ENCODE peak calls at places on chromosome 19, in eight cellular contexts. I, Z, S, U, Q, E, T and F are unnamed samples.

GRCh38 chr19:31597616-31598015 is 248.4 kb upstream of the TSHZ3 start:
- DNase-seq in Z (no peak), E (no peak), T (no peak), S (no peak), U (no peak), Q (no peak), I (no peak), F (no peak)

GRCh38 chr19:33490041-33490451 is 31.5 kb downstream of the PEPD start:
- DNase-seq in Q (no peak), E (no peak), U (peak; percentile 62), Z (no peak), S (no peak), T (no peak), I (no peak), F (no peak)

GRCh38 chr19:45470147-45471081 is 2.6 kb downstream of the FOSB start:
- DNase-seq in U (no peak), Z (no peak), S (no peak), Q (no peak), T (no peak), I (peak; percentile 34), E (peak; percentile 62), F (peak; percentile 12)

GRCh38 chr19:47582320-47582909 is 9.5 kb upstream of the ZNF541 start:
- DNase-seq in Q (no peak), Z (no peak), E (peak; percentile 24), S (no peak), I (no peak), U (no peak), T (no peak), F (no peak)

GRCh38 chr19:31408460-31409124 is 59.4 kb upstream of the TSHZ3 start:
- DNase-seq in S (peak; percentile 59), T (no peak), Q (no peak), Z (peak; percentile 77), U (no peak), E (peak; percentile 87), I (no peak), F (no peak)

GRCh38 chr19:45852941-45853340 is 10.0 kb downstream of the SYMPK start:
- DNase-seq in Q (no peak), T (no peak), U (peak; percentile 50), Z (no peak), E (no peak), I (no peak), S (no peak), F (no peak)

GRCh38 chr19:40614595-40615411 is 13.6 kb downstream of the LTBP4 start:
- DNase-seq in U (no peak), S (peak; percentile 92), Q (peak; percentile 92), T (peak; percentile 94), I (peak; percentile 72), Z (peak; percentile 86), E (peak; percentile 97), F (no peak)

GRCh38 chr19:12788682-12789097 is 2.6 kb upstream of the JUNB start:
- DNase-seq in I (no peak), Z (no peak), E (peak; percentile 72), U (no peak), T (peak; percentile 53), S (no peak), Q (peak; percentile 70), F (peak; percentile 45)

GRCh38 chr19:46967578-46968018 is 52.0 kb upstream of the NPAS1 start:
- DNase-seq in T (no peak), E (no peak), Z (peak; percentile 28), U (no peak), I (no peak), Q (no peak), S (no peak), F (no peak)

GRCh38 chr19:32367948-32368536 is 22.6 kb downstream of the ZNF507 start:
- DNase-seq in Z (no peak), S (no peak), I (no peak), E (no peak), T (no peak), U (no peak), Q (no peak), F (no peak)

GRCh38 chr19:54254195-54254906 is 2.7 kb downstream of the LILRB5 start:
- DNase-seq in U (no peak), E (no peak), Q (no peak), I (no peak), S (no peak), T (no peak), Z (no peak), F (no peak)

GRCh38 chr19:42280761-42281174 is 11.7 kb downstream of the CIC start:
- DNase-seq in Z (no peak), T (no peak), I (no peak), U (peak; percentile 88), S (no peak), E (peak; percentile 21), Q (peak; percentile 51), F (peak; percentile 85)

GRCh38 chr19:6209233-6209632 is 70.5 kb downstream of the MLLT1 start:
- DNase-seq in S (no peak), E (no peak), Q (no peak), Z (no peak), U (no peak), I (no peak), T (no peak), F (no peak)

GRCh38 chr19:31252476-31252875 is 96.8 kb downstream of the TSHZ3 start:
- DNase-seq in U (no peak), S (no peak), Z (no peak), T (no peak), Q (no peak), I (no peak), E (no peak), F (no peak)

GRCh38 chr19:15107056-15108010 is at the start of gene SYDE1:
- DNase-seq in T (peak; percentile 71), I (no peak), U (peak; percentile 73), Z (no peak), E (peak; percentile 80), Q (peak; percentile 89), S (peak; percentile 16), F (no peak)

GRCh38 chr19:31378404-31378803 is 29.2 kb upstream of the TSHZ3 start:
- DNase-seq in T (no peak), Z (peak; percentile 92), I (no peak), E (peak; percentile 95), U (no peak), S (peak; percentile 88), Q (no peak), F (no peak)

GRCh38 chr19:4352701-4353121 is 9.3 kb downstream of the MPND start:
- DNase-seq in U (peak; percentile 79), Q (peak; percentile 84), I (peak; percentile 31), T (peak; percentile 78), Z (no peak), E (peak; percentile 64), S (peak; percentile 63), F (no peak)

GRCh38 chr19:51098366-51099069 is 9.7 kb downstream of the CTU1 start:
- DNase-seq in U (no peak), I (peak; percentile 9), Q (peak; percentile 13), E (no peak), T (no peak), S (no peak), Z (no peak), F (no peak)

GRCh38 chr19:17996826-17997316 is 11.1 kb upstream of the ARRDC2 start:
- DNase-seq in U (peak; percentile 96), T (peak; percentile 91), S (no peak), I (peak; percentile 79), E (peak; percentile 57), Q (peak; percentile 85), Z (no peak), F (peak; percentile 72)

GRCh38 chr19:55340784-55341147 is 1.1 kb downstream of the KMT5C start:
- DNase-seq in E (no peak), I (no peak), U (no peak), S (no peak), T (peak; percentile 47), Z (no peak), Q (peak; percentile 66), F (no peak)

GRCh38 chr19:44662686-44663085 is 8.6 kb upstream of the CEACAM19 start:
- DNase-seq in T (no peak), S (no peak), U (peak; percentile 76), E (peak; percentile 82), Z (peak; percentile 49), Q (no peak), I (no peak), F (no peak)

GRCh38 chr19:48638831-48639381 is 1.7 kb upstream of the DBP start:
- DNase-seq in Q (no peak), T (peak; percentile 68), E (no peak), Z (no peak), S (no peak), U (no peak), I (no peak), F (no peak)

GRCh38 chr19:11359421-11359820 is 4.2 kb downstream of the PLPPR2 start:
- DNase-seq in S (no peak), T (no peak), E (no peak), I (no peak), U (no peak), Z (no peak), Q (no peak), F (no peak)

GRCh38 chr19:14782978-14783545 is 4.7 kb upstream of the ADGRE2 start:
- DNase-seq in I (no peak), E (no peak), Q (no peak), Z (no peak), T (no peak), S (no peak), U (no peak), F (no peak)

GRCh38 chr19:46926201-46927071 is 65.6 kb downstream of the ARHGAP35 start:
- DNase-seq in Q (no peak), I (no peak), Z (no peak), U (no peak), E (no peak), S (no peak), T (no peak), F (peak; percentile 34)

GRCh38 chr19:5775668-5776309 is 8.8 kb downstream of the PRR22 start:
- DNase-seq in T (no peak), I (no peak), E (peak; percentile 89), Q (no peak), Z (peak; percentile 42), S (no peak), U (no peak), F (no peak)

GRCh38 chr19:55253842-55254624 is 4.8 kb downstream of the PPP6R1 start:
- DNase-seq in T (no peak), U (peak; percentile 79), I (peak; percentile 32), Q (no peak), S (no peak), Z (no peak), E (no peak), F (no peak)

GRCh38 chr19:34962281-34962944 is 1.6 kb downstream of the ZNF792 start:
- DNase-seq in E (no peak), U (no peak), Q (no peak), T (no peak), S (no peak), Z (no peak), I (no peak), F (no peak)

GRCh38 chr19:46678110-46678732 is 17.2 kb upstream of the DACT3 start:
- DNase-seq in E (no peak), Z (no peak), I (peak; percentile 26), S (no peak), Q (peak; percentile 46), U (no peak), T (peak; percentile 90), F (no peak)

GRCh38 chr19:15429825-15430467 is 11.2 kb upstream of the AKAP8L start:
- DNase-seq in S (no peak), I (no peak), E (no peak), Q (no peak), T (no peak), U (peak; percentile 72), Z (no peak), F (no peak)

GRCh38 chr19:9309974-9310446 is 372 bp upstream of the ZNF699 start:
- DNase-seq in Q (peak; percentile 98), Z (no peak), E (peak; percentile 86), I (no peak), T (peak; percentile 91), U (peak; percentile 96), S (peak; percentile 79), F (peak; percentile 96)

GRCh38 chr19:55285225-55285890 is 1.6 kb downstream of the BRSK1 start:
- DNase-seq in T (no peak), E (no peak), Z (no peak), I (no peak), U (peak; percentile 92), Q (no peak), S (no peak), F (peak; percentile 23)

GRCh38 chr19:7191946-7192691 is 102.1 kb downstream of the INSR start:
- DNase-seq in Q (no peak), S (no peak), I (peak; percentile 17), U (no peak), Z (peak; percentile 22), E (peak; percentile 68), T (no peak), F (no peak)